ENCODE peak calls at places on chromosomes 13 and 19, in nine cellular contexts. C is stimulated activated naive CD4-positive, alpha-beta T cell; L is SHP77; H is stimulated activated CD8-positive, alpha-beta memory T cell treated with anti-CD3 and anti-CD28 coated beads, Interleukin-15, amount 100 ng/mL, for 4 hours; I is stimulated activated CD4-positive, alpha-beta T cell treated with anti-CD3 and anti-CD28 coated beads, Interleukin-1b, Interleukin-23, amount 100 ng/mL, for 4 hours; U is non-pigmented ciliary epithelial cell; V is lung microvascular endothelial cell; Y is astrocyte of the spinal cord; M is nucleus accumbens. E is an unnamed sample.

GRCh38 chr19:51084505-51084904 is 1.8 kb upstream of the KLK14 start:
- DNase-seq in U (no peak), M (no peak), H (no peak), I (no peak), V (no peak), C (no peak), Y (no peak), L (no peak), E (no peak)

GRCh38 chr19:46481947-46482346 is 10.6 kb upstream of the PNMA8A start:
- DNase-seq in H (no peak), U (no peak), V (no peak), C (no peak), I (no peak), M (no peak), L (no peak), Y (peak), E (no peak)

GRCh38 chr19:979318-979741 is 4.8 kb upstream of the WDR18 start:
- DNase-seq in U (no peak), H (no peak), V (no peak), L (no peak), I (no peak), C (no peak), Y (no peak), M (no peak), E (no peak)

GRCh38 chr13:21661097-21661496 is 9.8 kb upstream of the FGF9 start:
- DNase-seq in I (no peak), H (no peak), M (no peak), V (no peak), U (no peak), C (no peak), Y (no peak), L (no peak), E (no peak)

GRCh38 chr19:44777715-44778347 is at the start of gene CBLC:
- DNase-seq in I (no peak), C (no peak), V (no peak), Y (no peak), M (no peak), L (no peak), H (no peak), U (no peak), E (no peak)

GRCh38 chr13:39144941-39145533 is 106.8 kb downstream of the NHLRC3 start:
- DNase-seq in C (no peak), U (peak), Y (peak), H (no peak), M (peak), V (peak), I (no peak), L (no peak), E (peak)

GRCh38 chr19:41321600-41322270 is 11.8 kb downstream of the CCDC97 start:
- DNase-seq in H (no peak), Y (peak), V (peak), L (peak), M (no peak), U (no peak), I (no peak), C (no peak), E (no peak)

GRCh38 chr19:46993622-46994021 is 26.0 kb upstream of the NPAS1 start:
- DNase-seq in M (no peak), U (no peak), L (no peak), C (no peak), H (no peak), I (no peak), V (no peak), Y (no peak), E (no peak)

GRCh38 chr13:105936816-105937215 is 598.6 kb downstream of the EFNB2 start:
- DNase-seq in M (no peak), H (no peak), Y (peak), C (no peak), I (no peak), U (no peak), L (no peak), V (no peak), E (no peak)

GRCh38 chr19:44573183-44573582 is 40.2 kb upstream of the IGSF23 start:
- DNase-seq in C (no peak), I (no peak), M (no peak), V (no peak), L (no peak), U (no peak), H (no peak), Y (no peak), E (no peak)

GRCh38 chr13:109651854-109652253 is 134.5 kb downstream of the IRS2 start:
- DNase-seq in V (no peak), M (no peak), U (no peak), H (no peak), I (no peak), C (no peak), L (no peak), Y (no peak), E (no peak)

GRCh38 chr19:54121259-54121658 is 5.7 kb downstream of the PRPF31 start:
- DNase-seq in L (no peak), V (no peak), M (no peak), U (no peak), I (no peak), C (no peak), Y (no peak), H (no peak), E (no peak)

GRCh38 chr19:41023193-41023592 is 32.1 kb downstream of the CYP2B6 start:
- DNase-seq in H (no peak), U (no peak), M (no peak), L (no peak), Y (no peak), V (no peak), I (no peak), C (no peak), E (no peak)

GRCh38 chr13:45046445-45046844 is 57.1 kb downstream of the GPALPP1 start:
- DNase-seq in C (no peak), I (no peak), M (no peak), Y (no peak), L (no peak), U (no peak), V (no peak), H (no peak), E (no peak)

GRCh38 chr19:49636230-49636932 is 3.6 kb downstream of the RRAS start:
- DNase-seq in U (no peak), V (no peak), L (no peak), I (no peak), C (no peak), M (no peak), H (no peak), Y (no peak), E (no peak)

GRCh38 chr13:50075619-50076097 is 60.4 kb downstream of the KCNRG start:
- DNase-seq in L (no peak), U (no peak), H (no peak), I (no peak), C (no peak), M (no peak), V (peak), Y (peak), E (no peak)

GRCh38 chr19:40705950-40706619 is 10.6 kb downstream of the COQ8B start:
- DNase-seq in I (no peak), U (no peak), H (no peak), Y (no peak), C (no peak), V (no peak), L (no peak), M (no peak), E (no peak)

GRCh38 chr19:53365899-53366493 is 491 bp downstream of the ZNF525 start:
- DNase-seq in C (no peak), U (no peak), V (peak), I (peak), M (no peak), L (no peak), H (peak), Y (no peak), E (no peak)

GRCh38 chr19:19537321-19538048 is 580 bp upstream of the CILP2 start:
- DNase-seq in H (no peak), M (no peak), Y (no peak), U (no peak), I (no peak), V (no peak), C (no peak), L (no peak), E (no peak)